ENCODE peak calls at places on chromosomes 1 and 21, in seven cellular contexts. M, A, Z, N, L, G and C are unnamed samples.

GRCh38 chr1:246121533-246121932 is 385.5 kb downstream of the SMYD3 start:
- DNase-seq in L (no peak), G (no peak), M (no peak), N (no peak), Z (no peak), A (no peak), C (no peak)

GRCh38 chr1:14970115-14970798 is 183.3 kb upstream of the TMEM51 start:
- DNase-seq in Z (peak; percentile 93), A (peak; percentile 56), N (no peak), M (peak; percentile 55), L (no peak), G (peak; percentile 29), C (no peak)

GRCh38 chr1:230376296-230376695 is 49.8 kb downstream of the PGBD5 start:
- DNase-seq in A (no peak), N (no peak), G (no peak), L (no peak), M (no peak), Z (no peak), C (no peak)

GRCh38 chr1:196002906-196003305 is 605.3 kb downstream of the KCNT2 start:
- DNase-seq in A (no peak), G (no peak), L (no peak), N (no peak), Z (no peak), M (no peak), C (no peak)

GRCh38 chr1:91015794-91016550 is 5.9 kb downstream of the ZNF644 start:
- DNase-seq in G (no peak), A (no peak), Z (no peak), N (no peak), L (no peak), M (no peak), C (no peak)

GRCh38 chr1:228515200-228515834 is 28.1 kb downstream of the RNF187 start:
- DNase-seq in M (no peak), L (no peak), G (peak; percentile 57), N (no peak), A (peak; percentile 36), Z (peak; percentile 7), C (no peak)

GRCh38 chr21:16071082-16071481 is 341.3 kb downstream of the USP25 start:
- DNase-seq in N (peak; percentile 12), L (no peak), A (no peak), G (no peak), Z (no peak), M (peak; percentile 65), C (no peak)

GRCh38 chr1:2232916-2233438 is 4.9 kb downstream of the SKI start:
- DNase-seq in Z (no peak), M (no peak), L (no peak), G (no peak), A (no peak), N (peak; percentile 66), C (no peak)

GRCh38 chr1:72557446-72558049 is 275.2 kb upstream of the NEGR1 start:
- DNase-seq in N (no peak), M (no peak), G (peak; percentile 56), Z (no peak), L (no peak), A (no peak), C (no peak)

GRCh38 chr1:89973481-89974127 is 21.3 kb upstream of the ZNF326 start:
- DNase-seq in Z (no peak), M (no peak), G (no peak), A (no peak), N (no peak), L (no peak), C (no peak)

GRCh38 chr1:103525114-103525606 is 339 bp upstream of the RNPC3 start:
- DNase-seq in Z (no peak), L (no peak), M (no peak), G (peak; percentile 75), A (peak; percentile 7), N (no peak), C (peak; percentile 10)

GRCh38 chr1:156471496-156472490 is 28.8 kb downstream of the MEF2D start:
- DNase-seq in L (no peak), M (no peak), N (peak; percentile 86), Z (peak; percentile 98), G (no peak), A (peak; percentile 99), C (no peak)

GRCh38 chr1:42936309-42937078 is 22.2 kb downstream of the SLC2A1 start:
- DNase-seq in M (peak; percentile 39), Z (peak; percentile 58), N (peak; percentile 78), A (peak; percentile 5), G (no peak), L (no peak), C (no peak)

GRCh38 chr1:55694297-55694696 is 479.1 kb upstream of the USP24 start:
- DNase-seq in A (peak; percentile 76), Z (no peak), M (peak; percentile 31), N (no peak), L (no peak), G (no peak), C (no peak)

GRCh38 chr1:198620951-198621824 is 17.7 kb upstream of the PTPRC start:
- DNase-seq in A (no peak), N (peak; percentile 64), L (peak; percentile 81), M (no peak), G (no peak), Z (no peak), C (peak; percentile 84)

GRCh38 chr1:114258633-114259032 is 105.0 kb upstream of the SYT6 start:
- DNase-seq in G (no peak), A (no peak), M (no peak), Z (no peak), N (no peak), L (no peak), C (no peak)

GRCh38 chr21:35234725-35235124 is 185.6 kb upstream of the RUNX1 start:
- DNase-seq in N (no peak), Z (no peak), A (no peak), M (no peak), G (no peak), L (no peak), C (peak; percentile 62)

DNA sequence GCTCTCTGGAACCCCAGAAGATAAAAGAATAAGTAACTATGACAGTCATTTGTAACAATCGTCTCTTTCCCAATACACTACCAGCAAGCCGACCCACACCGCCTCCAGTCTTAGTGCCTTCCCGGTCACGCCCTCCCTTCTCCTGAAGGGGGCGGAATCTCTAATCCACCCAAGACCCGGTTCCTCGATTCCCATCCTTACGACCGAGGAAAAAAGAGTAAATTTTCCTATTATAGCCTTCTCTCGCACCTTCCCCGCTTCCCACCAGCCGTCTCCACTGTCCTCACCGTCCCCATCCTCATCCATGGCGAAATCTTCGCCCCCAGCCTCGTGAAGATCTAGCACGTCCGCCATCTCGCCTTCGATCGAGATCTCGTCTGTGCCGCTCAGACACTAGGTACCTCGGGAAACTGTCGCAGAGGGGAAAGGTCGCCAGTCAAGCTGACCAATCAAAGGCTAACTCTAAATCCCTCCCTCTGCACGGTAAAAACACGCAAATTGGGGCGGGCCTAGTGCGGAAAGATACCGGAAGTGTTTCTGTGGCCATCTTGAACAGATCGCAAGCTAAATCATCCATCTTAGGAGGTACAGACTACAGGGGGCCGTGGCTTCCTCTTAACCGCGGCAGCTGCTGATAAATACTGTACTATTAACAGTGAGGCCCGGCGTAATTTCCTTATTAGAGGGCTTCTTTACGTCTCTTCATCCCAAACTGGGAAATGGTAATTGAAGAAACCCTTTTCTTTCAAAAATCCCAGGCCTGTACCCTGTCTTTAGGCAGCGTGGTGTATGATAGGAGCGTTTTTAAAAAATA is at the start of gene RBM8A:
- DNase-seq in Z (peak; percentile 98), G (peak; percentile 96), A (peak; percentile 95), N (peak; percentile 93), L (peak; percentile 94), M (peak; percentile 94), C (peak; percentile 85)
- TF ChIP-seq CTCF in Z (peak; percentile 69), G (peak; percentile 66), A (peak; percentile 46), N (peak; percentile 53), L (peak; percentile 60), M (peak; percentile 75), C (peak; percentile 64)

GRCh38 chr1:221994939-221995338 is 253.1 kb upstream of the DUSP10 start:
- DNase-seq in M (no peak), G (no peak), A (no peak), L (no peak), N (no peak), Z (no peak), C (no peak)

GRCh38 chr1:221993444-221993948 is 251.6 kb upstream of the DUSP10 start:
- DNase-seq in A (no peak), M (no peak), G (no peak), N (no peak), L (no peak), Z (no peak), C (no peak)

GRCh38 chr1:221992427-221992826 is 250.5 kb upstream of the DUSP10 start:
- DNase-seq in G (no peak), M (no peak), Z (no peak), A (no peak), L (no peak), N (no peak), C (no peak)

GRCh38 chr1:221991221-221991620 is 249.3 kb upstream of the DUSP10 start:
- DNase-seq in G (no peak), L (no peak), M (no peak), A (no peak), N (no peak), Z (no peak), C (no peak)

GRCh38 chr1:221994274-221994698 is 252.4 kb upstream of the DUSP10 start:
- DNase-seq in A (no peak), N (no peak), M (no peak), L (no peak), Z (no peak), G (no peak), C (peak; percentile 31)
- H3K4me3 ChIP-seq in A (no peak overlapping the region), N (no peak overlapping the region), M (no peak overlapping the region), L (no peak overlapping the region), Z (no peak overlapping the region), G (no peak overlapping the region), C (no peak overlapping the region)

DNA sequence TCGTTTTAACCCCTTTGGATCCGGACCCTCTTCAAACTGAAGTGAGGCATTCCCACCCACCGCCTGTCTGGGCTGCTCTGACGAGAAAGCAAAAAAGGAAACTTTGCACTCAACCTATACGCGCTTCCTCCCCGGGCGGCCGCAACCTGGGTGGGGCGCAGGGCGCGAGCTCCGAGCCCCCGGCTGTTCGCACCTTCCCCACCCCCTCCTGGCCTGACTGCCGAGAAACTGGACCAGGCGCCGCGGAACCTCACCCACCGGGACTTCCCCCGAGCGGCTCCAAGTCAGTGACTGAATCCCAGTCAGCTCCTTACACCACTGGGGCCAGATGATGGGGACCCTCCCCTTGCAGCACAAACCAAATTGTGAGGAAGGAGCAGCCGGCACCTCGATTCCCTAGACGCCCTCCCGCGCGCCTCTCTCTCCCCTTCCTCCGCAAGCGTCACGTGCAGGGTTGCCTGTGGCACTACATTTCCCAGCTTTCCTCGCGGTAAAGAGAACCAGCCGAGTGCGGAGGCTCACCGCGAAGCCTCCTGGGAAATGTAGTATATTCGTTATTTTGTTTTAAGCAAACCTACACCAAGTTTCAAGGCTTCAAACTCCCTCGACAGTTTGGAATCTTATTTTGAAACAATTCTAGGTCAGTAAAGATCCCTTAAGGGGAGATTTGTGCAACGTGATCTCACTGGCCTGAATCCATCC is at the start of gene RAB29:
- DNase-seq in Z (peak; percentile 91), M (peak; percentile 82), G (peak; percentile 91), A (peak; percentile 79), N (peak; percentile 89), L (peak; percentile 85), C (peak; percentile 85)
- H3K36me3 ChIP-seq in Z (no peaks in the 10 kb centered on the region), M (no peaks in the 10 kb centered on the region), G (no peaks in the 10 kb centered on the region), A (no peaks in the 10 kb centered on the region), N (no peaks in the 10 kb centered on the region), L (peaks cover 2% of the 10 kb centered on the region), C (no peaks in the 10 kb centered on the region)

DNA sequence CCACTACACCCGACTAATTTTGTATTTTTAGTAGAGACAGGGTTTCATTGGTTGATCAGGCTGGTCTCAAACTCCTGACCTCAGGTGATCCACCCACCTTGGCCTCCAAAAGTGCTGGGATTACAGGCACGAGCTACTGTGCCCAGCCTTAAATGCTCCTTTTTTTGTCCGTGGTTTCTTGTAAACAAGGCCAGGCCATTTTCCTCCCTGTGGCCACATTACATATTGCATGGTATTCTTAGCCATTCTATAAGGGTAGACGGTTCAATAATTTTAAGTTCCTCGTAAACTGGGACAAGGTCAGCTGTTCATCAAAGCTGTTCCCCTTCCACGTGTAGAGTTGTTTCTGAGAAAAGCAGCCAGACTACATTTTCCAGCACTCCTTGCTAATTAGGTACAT is 10.3 kb upstream of the LUZP1 start:
- DNase-seq in G (peak; percentile 18), M (no peak), L (no peak), Z (no peak), N (no peak), A (no peak), C (no peak)
- TF ChIP-seq CTCF in G (peak; percentile 28), M (peak; percentile 26), L (no peak), Z (peak; percentile 27), N (no peak), A (peak; percentile 13), C (no peak)